ENCODE peak calls at places on chromosome 3, in ten cellular contexts. F, E, Y, O, V, I, Z, X, Q and S are unnamed samples.
A peak's percentile ranks its signal among the peaks of the same experiment; 100 is the strongest.

GRCh38 chr3:173221010-173221409 is 80.0 kb upstream of the SPATA16 start:
- DNase-seq in F (peak; percentile 51), E (no peak), Y (no peak), O (no peak), V (no peak), I (no peak), Z (no peak), X (no peak), Q (no peak), S (no peak)

GRCh38 chr3:144403040-144403457 is 431.4 kb downstream of the DIPK2A start:
- DNase-seq in F (no peak), E (no peak), Y (no peak), O (peak; percentile 86), V (no peak), I (no peak), Z (no peak), X (no peak), Q (no peak), S (no peak)

GRCh38 chr3:54641226-54642014 is 286.4 kb downstream of the LRTM1 start:
- DNase-seq in F (no peak), E (no peak), Y (no peak), O (no peak), V (peak; percentile 58), I (no peak), Z (no peak), X (no peak), Q (no peak), S (no peak)

GRCh38 chr3:67104388-67104787 is 106.3 kb downstream of the KBTBD8 start:
- DNase-seq in F (no peak), E (no peak), Y (no peak), O (no peak), V (no peak), I (no peak), Z (no peak), X (no peak), Q (no peak), S (no peak)

GRCh38 chr3:114519415-114519814 is 225.6 kb downstream of the TIGIT start:
- DNase-seq in F (no peak), E (no peak), Y (no peak), O (peak; percentile 84), V (peak; percentile 55), I (no peak), Z (peak; percentile 57), X (no peak), Q (peak; percentile 17), S (peak; percentile 52)

GRCh38 chr3:10434938-10435336 is 70.4 kb downstream of the ATP2B2 start:
- DNase-seq in F (no peak), E (no peak), Y (no peak), O (no peak), V (no peak), I (no peak), Z (no peak), X (no peak), Q (no peak), S (no peak)

GRCh38 chr3:128504533-128504915 is 11.5 kb upstream of the GATA2 start:
- DNase-seq in F (no peak), E (no peak), Y (no peak), O (no peak), V (no peak), I (no peak), Z (no peak), X (no peak), Q (no peak), S (no peak)

GRCh38 chr3:12175844-12176453 is 17.2 kb upstream of the TIMP4 start:
- DNase-seq in F (no peak), E (no peak), Y (peak; percentile 78), O (peak; percentile 38), V (peak; percentile 77), I (no peak), Z (no peak), X (peak; percentile 6), Q (peak; percentile 76), S (peak; percentile 22)

GRCh38 chr3:99846472-99846871 is 28.8 kb downstream of the CMSS1 start:
- DNase-seq in F (no peak), E (no peak), Y (no peak), O (peak; percentile 49), V (no peak), I (peak; percentile 24), Z (no peak), X (no peak), Q (no peak), S (no peak)

GRCh38 chr3:100103558-100104441 is 10.5 kb downstream of the FILIP1L start:
- DNase-seq in F (no peak), E (no peak), Y (no peak), O (peak; percentile 76), V (no peak), I (no peak), Z (no peak), X (peak; percentile 79), Q (no peak), S (peak; percentile 27)

GRCh38 chr3:19226516-19226915 is 78.2 kb downstream of the KCNH8 start:
- DNase-seq in F (no peak), E (no peak), Y (no peak), O (no peak), V (no peak), I (no peak), Z (no peak), X (no peak), Q (no peak), S (no peak)

GRCh38 chr3:78344918-78345317 is 1305.0 kb downstream of the ROBO2 start:
- DNase-seq in F (no peak), E (no peak), Y (no peak), O (no peak), V (no peak), I (no peak), Z (no peak), X (no peak), Q (no peak), S (no peak)

GRCh38 chr3:74523811-74524210 is 90.6 kb downstream of the CNTN3 start:
- DNase-seq in F (no peak), E (no peak), Y (no peak), O (no peak), V (no peak), I (no peak), Z (no peak), X (no peak), Q (no peak), S (no peak)

GRCh38 chr3:171811059-171811912 is 1.0 kb upstream of the PLD1 start:
- DNase-seq in F (peak; percentile 53), E (no peak), Y (peak; percentile 71), O (peak; percentile 90), V (no peak), I (peak; percentile 100), Z (no peak), X (no peak), Q (no peak), S (no peak)

GRCh38 chr3:20057612-20058180 is 17.4 kb downstream of the KAT2B start:
- DNase-seq in F (no peak), E (no peak), Y (no peak), O (no peak), V (no peak), I (no peak), Z (no peak), X (no peak), Q (no peak), S (no peak)

GRCh38 chr3:151468284-151468917 is 7.5 kb upstream of the IGSF10 start:
- DNase-seq in F (peak; percentile 77), E (no peak), Y (no peak), O (peak; percentile 69), V (peak; percentile 64), I (no peak), Z (peak; percentile 33), X (peak; percentile 60), Q (peak; percentile 48), S (peak; percentile 36)

GRCh38 chr3:160287666-160288065 is 62.4 kb downstream of the C3orf80 start:
- DNase-seq in F (no peak), E (no peak), Y (no peak), O (no peak), V (no peak), I (no peak), Z (no peak), X (no peak), Q (no peak), S (no peak)